ENCODE peak calls at places on chromosomes 7 and 10, in nine cellular contexts. I, V, G, E, J, X, N, H and R are unnamed samples.

GRCh38 chr7:128763541-128763940 is 12.1 kb downstream of the OPN1SW start:
- DNase-seq in E (no peak), G (no peak), J (no peak), H (no peak), N (no peak), I (no peak), X (no peak), V (peak; percentile 46), R (no peak)

GRCh38 chr7:128911441-128912031 is 1.0 kb upstream of the KCP start:
- DNase-seq in I (peak; percentile 76), J (no peak), G (no peak), H (no peak), N (no peak), X (no peak), V (no peak), E (no peak), R (no peak)

GRCh38 chr7:67777119-67777518 is 780.5 kb downstream of the TYW1 start:
- DNase-seq in J (no peak), G (no peak), X (no peak), H (no peak), V (no peak), E (no peak), I (no peak), N (no peak), R (no peak)

GRCh38 chr7:24448038-24448437 is 125.2 kb upstream of the PALS2 start:
- DNase-seq in N (no peak), I (no peak), E (no peak), H (no peak), G (no peak), J (no peak), X (no peak), V (no peak), R (no peak)

GRCh38 chr7:84412161-84412969 is 217.8 kb upstream of the SEMA3A start:
- DNase-seq in X (peak; percentile 95), H (peak; percentile 89), I (no peak), J (no peak), N (peak; percentile 80), V (peak; percentile 94), E (no peak), G (no peak), R (no peak)

GRCh38 chr7:129438839-129439640 is 4.8 kb downstream of the STRIP2 start:
- DNase-seq in E (no peak), N (peak; percentile 78), V (peak; percentile 86), I (no peak), X (peak; percentile 58), H (peak; percentile 52), G (no peak), J (peak; percentile 81), R (no peak)

GRCh38 chr7:71329030-71329668 is 197.2 kb downstream of the GALNT17 start:
- DNase-seq in N (no peak), E (no peak), G (no peak), I (no peak), H (no peak), X (no peak), J (no peak), V (no peak), R (no peak)

GRCh38 chr10:122490268-122490667 is 28.9 kb downstream of the HTRA1 start:
- DNase-seq in N (no peak), E (no peak), V (peak; percentile 35), J (no peak), X (no peak), G (no peak), H (no peak), I (no peak), R (no peak)

GRCh38 chr7:37421820-37422219 is 26.8 kb downstream of the ELMO1 start:
- DNase-seq in E (no peak), N (no peak), V (peak; percentile 3), J (no peak), H (no peak), X (no peak), G (no peak), I (no peak), R (no peak)

GRCh38 chr7:106041140-106041717 is 70.9 kb downstream of the SYPL1 start:
- DNase-seq in J (peak; percentile 29), E (no peak), V (peak; percentile 61), I (no peak), X (peak; percentile 59), H (peak; percentile 64), G (no peak), N (peak; percentile 68), R (peak; percentile 35)

GRCh38 chr10:70494536-70494935 is 16.0 kb downstream of the PALD1 start:
- DNase-seq in E (no peak), V (no peak), G (no peak), J (no peak), X (peak; percentile 22), H (no peak), N (no peak), I (no peak), R (no peak)

GRCh38 chr10:97159906-97160305 is 25.9 kb downstream of the SLIT1 start:
- DNase-seq in V (no peak), N (no peak), X (no peak), I (no peak), H (no peak), E (no peak), G (no peak), J (no peak), R (no peak)

GRCh38 chr10:29356931-29357330 is 68.1 kb downstream of the LYZL1 start:
- DNase-seq in E (no peak), N (no peak), J (no peak), I (no peak), X (peak; percentile 55), V (no peak), G (no peak), H (no peak), R (no peak)

GRCh38 chr7:117217121-117217520 is 105.7 kb downstream of the WNT2 start:
- DNase-seq in V (no peak), N (no peak), E (no peak), X (peak; percentile 66), J (no peak), I (no peak), G (no peak), H (no peak), R (no peak)